ENCODE peak calls at places on chromosomes 7 and 10, in ten cellular contexts. One of them, this sample, is unnamed.

GRCh38 chr7:127578711-127579275 is 6.6 kb downstream of the GCC1 start:
- DNase-seq in renal cortical epithelial cell: no peak
- DNase-seq in GM12891: no peak
- DNase-seq in mammary epithelial cell: no peak
- DNase-seq in head of caudate nucleus: no peak
- DNase-seq in progenitor cell of endocrine pancreas: no peak
- DNase-seq in immature natural killer cell: no peak
- DNase-seq in GM06990: no peak
- DNase-seq in stimulated activated CD4-positive, alpha-beta T cell treated with anti-CD3 and anti-CD28 coated beads, Interleukin-1b, Interleukin-23, amount 100 ng/mL, for 1 hour: no peak
- DNase-seq in cardiac fibroblast: no peak
- DNase-seq in this sample: no peak

GRCh38 chr7:55160539-55160938 is 141.7 kb downstream of the EGFR start:
- DNase-seq in renal cortical epithelial cell: no peak
- DNase-seq in GM12891: no peak
- DNase-seq in mammary epithelial cell: no peak
- DNase-seq in head of caudate nucleus: no peak
- DNase-seq in progenitor cell of endocrine pancreas: no peak
- DNase-seq in immature natural killer cell: no peak
- DNase-seq in GM06990: no peak
- DNase-seq in stimulated activated CD4-positive, alpha-beta T cell treated with anti-CD3 and anti-CD28 coated beads, Interleukin-1b, Interleukin-23, amount 100 ng/mL, for 1 hour: no peak
- DNase-seq in cardiac fibroblast: peak
- DNase-seq in this sample: no peak

GRCh38 chr7:37224746-37225145 is 223.9 kb downstream of the ELMO1 start:
- DNase-seq in renal cortical epithelial cell: no peak
- DNase-seq in GM12891: no peak
- DNase-seq in mammary epithelial cell: no peak
- DNase-seq in head of caudate nucleus: no peak
- DNase-seq in progenitor cell of endocrine pancreas: no peak
- DNase-seq in immature natural killer cell: no peak
- DNase-seq in GM06990: no peak
- DNase-seq in stimulated activated CD4-positive, alpha-beta T cell treated with anti-CD3 and anti-CD28 coated beads, Interleukin-1b, Interleukin-23, amount 100 ng/mL, for 1 hour: no peak
- DNase-seq in cardiac fibroblast: no peak
- DNase-seq in this sample: no peak

GRCh38 chr10:5284311-5285057 is 80.3 kb upstream of the UCN3 start:
- DNase-seq in renal cortical epithelial cell: peak
- DNase-seq in GM12891: no peak
- DNase-seq in mammary epithelial cell: peak
- DNase-seq in head of caudate nucleus: no peak
- DNase-seq in progenitor cell of endocrine pancreas: no peak
- DNase-seq in immature natural killer cell: no peak
- DNase-seq in GM06990: no peak
- DNase-seq in stimulated activated CD4-positive, alpha-beta T cell treated with anti-CD3 and anti-CD28 coated beads, Interleukin-1b, Interleukin-23, amount 100 ng/mL, for 1 hour: no peak
- DNase-seq in cardiac fibroblast: peak
- DNase-seq in this sample: peak

GRCh38 chr7:44310221-44310848 is 15.1 kb downstream of the CAMK2B start:
- DNase-seq in renal cortical epithelial cell: no peak
- DNase-seq in GM12891: no peak
- DNase-seq in mammary epithelial cell: no peak
- DNase-seq in head of caudate nucleus: peak
- DNase-seq in progenitor cell of endocrine pancreas: no peak
- DNase-seq in immature natural killer cell: peak
- DNase-seq in GM06990: no peak
- DNase-seq in stimulated activated CD4-positive, alpha-beta T cell treated with anti-CD3 and anti-CD28 coated beads, Interleukin-1b, Interleukin-23, amount 100 ng/mL, for 1 hour: no peak
- DNase-seq in cardiac fibroblast: no peak
- DNase-seq in this sample: no peak

GRCh38 chr10:37780536-37780935 is 76.9 kb downstream of the ZNF248 start:
- DNase-seq in renal cortical epithelial cell: no peak
- DNase-seq in GM12891: no peak
- DNase-seq in mammary epithelial cell: no peak
- DNase-seq in head of caudate nucleus: no peak
- DNase-seq in progenitor cell of endocrine pancreas: no peak
- DNase-seq in immature natural killer cell: no peak
- DNase-seq in GM06990: no peak
- DNase-seq in stimulated activated CD4-positive, alpha-beta T cell treated with anti-CD3 and anti-CD28 coated beads, Interleukin-1b, Interleukin-23, amount 100 ng/mL, for 1 hour: no peak
- DNase-seq in cardiac fibroblast: no peak
- DNase-seq in this sample: no peak

GRCh38 chr7:20574784-20575757 is 40.4 kb upstream of the ABCB5 start:
- DNase-seq in renal cortical epithelial cell: no peak
- DNase-seq in GM12891: no peak
- DNase-seq in mammary epithelial cell: no peak
- DNase-seq in head of caudate nucleus: no peak
- DNase-seq in progenitor cell of endocrine pancreas: no peak
- DNase-seq in immature natural killer cell: no peak
- DNase-seq in GM06990: no peak
- DNase-seq in stimulated activated CD4-positive, alpha-beta T cell treated with anti-CD3 and anti-CD28 coated beads, Interleukin-1b, Interleukin-23, amount 100 ng/mL, for 1 hour: no peak
- DNase-seq in cardiac fibroblast: no peak
- DNase-seq in this sample: no peak

GRCh38 chr7:47231081-47231480 is 350.8 kb downstream of the TNS3 start:
- DNase-seq in renal cortical epithelial cell: no peak
- DNase-seq in GM12891: no peak
- DNase-seq in mammary epithelial cell: no peak
- DNase-seq in head of caudate nucleus: no peak
- DNase-seq in progenitor cell of endocrine pancreas: no peak
- DNase-seq in immature natural killer cell: no peak
- DNase-seq in GM06990: no peak
- DNase-seq in stimulated activated CD4-positive, alpha-beta T cell treated with anti-CD3 and anti-CD28 coated beads, Interleukin-1b, Interleukin-23, amount 100 ng/mL, for 1 hour: no peak
- DNase-seq in cardiac fibroblast: no peak
- DNase-seq in this sample: no peak

GRCh38 chr7:105581066-105581811 is at the start of gene EFCAB10:
- DNase-seq in renal cortical epithelial cell: peak
- DNase-seq in GM12891: peak
- DNase-seq in mammary epithelial cell: peak
- DNase-seq in head of caudate nucleus: peak
- DNase-seq in progenitor cell of endocrine pancreas: peak
- DNase-seq in immature natural killer cell: peak
- DNase-seq in GM06990: peak
- DNase-seq in stimulated activated CD4-positive, alpha-beta T cell treated with anti-CD3 and anti-CD28 coated beads, Interleukin-1b, Interleukin-23, amount 100 ng/mL, for 1 hour: no peak
- DNase-seq in cardiac fibroblast: peak
- DNase-seq in this sample: peak

GRCh38 chr7:81005254-81005653 is 86.4 kb upstream of the SEMA3C start:
- DNase-seq in renal cortical epithelial cell: no peak
- DNase-seq in GM12891: no peak
- DNase-seq in mammary epithelial cell: no peak
- DNase-seq in head of caudate nucleus: no peak
- DNase-seq in progenitor cell of endocrine pancreas: no peak
- DNase-seq in immature natural killer cell: no peak
- DNase-seq in GM06990: no peak
- DNase-seq in stimulated activated CD4-positive, alpha-beta T cell treated with anti-CD3 and anti-CD28 coated beads, Interleukin-1b, Interleukin-23, amount 100 ng/mL, for 1 hour: no peak
- DNase-seq in cardiac fibroblast: no peak
- DNase-seq in this sample: no peak

GRCh38 chr7:141575654-141576448 is 24.6 kb downstream of the AGK start:
- DNase-seq in renal cortical epithelial cell: no peak
- DNase-seq in GM12891: no peak
- DNase-seq in mammary epithelial cell: no peak
- DNase-seq in head of caudate nucleus: no peak
- DNase-seq in progenitor cell of endocrine pancreas: no peak
- DNase-seq in immature natural killer cell: no peak
- DNase-seq in GM06990: no peak
- DNase-seq in stimulated activated CD4-positive, alpha-beta T cell treated with anti-CD3 and anti-CD28 coated beads, Interleukin-1b, Interleukin-23, amount 100 ng/mL, for 1 hour: no peak
- DNase-seq in cardiac fibroblast: no peak
- DNase-seq in this sample: no peak

GRCh38 chr7:107622429-107622828 is 38.2 kb upstream of the SLC26A4 start:
- DNase-seq in renal cortical epithelial cell: peak
- DNase-seq in GM12891: no peak
- DNase-seq in mammary epithelial cell: peak
- DNase-seq in head of caudate nucleus: no peak
- DNase-seq in progenitor cell of endocrine pancreas: no peak
- DNase-seq in immature natural killer cell: no peak
- DNase-seq in GM06990: no peak
- DNase-seq in stimulated activated CD4-positive, alpha-beta T cell treated with anti-CD3 and anti-CD28 coated beads, Interleukin-1b, Interleukin-23, amount 100 ng/mL, for 1 hour: no peak
- DNase-seq in cardiac fibroblast: peak
- DNase-seq in this sample: peak

GRCh38 chr7:66356277-66356721 is 151.2 kb downstream of the TPST1 start:
- DNase-seq in renal cortical epithelial cell: no peak
- DNase-seq in GM12891: no peak
- DNase-seq in mammary epithelial cell: peak
- DNase-seq in head of caudate nucleus: no peak
- DNase-seq in progenitor cell of endocrine pancreas: no peak
- DNase-seq in immature natural killer cell: no peak
- DNase-seq in GM06990: no peak
- DNase-seq in stimulated activated CD4-positive, alpha-beta T cell treated with anti-CD3 and anti-CD28 coated beads, Interleukin-1b, Interleukin-23, amount 100 ng/mL, for 1 hour: no peak
- DNase-seq in cardiac fibroblast: peak
- DNase-seq in this sample: peak